ENCODE peak calls at places on chromosomes 5 and 9, in ten cellular contexts. One of them, this sample, is unnamed.

GRCh38 chr9:14313951-14314423 is at the start of gene NFIB:
- DNase-seq in BJ: no peak
- DNase-seq in AG04450: no peak
- DNase-seq in neural progenitor cell: peak
- DNase-seq in SIG-M5: no peak
- DNase-seq in effector CD8-positive, alpha-beta T cell: no peak
- DNase-seq in progenitor cell of endocrine pancreas: peak
- DNase-seq in endodermal cell: no peak
- DNase-seq in mesendoderm: peak
- DNase-seq in epithelial cell of esophagus: peak
- DNase-seq in this sample: peak

GRCh38 chr9:97563458-97564135 is 62.1 kb downstream of the TMOD1 start:
- DNase-seq in mesendoderm: no peak
- DNase-seq in AG04450: no peak
- DNase-seq in BJ: no peak
- DNase-seq in SIG-M5: no peak
- DNase-seq in progenitor cell of endocrine pancreas: no peak
- DNase-seq in effector CD8-positive, alpha-beta T cell: no peak
- DNase-seq in epithelial cell of esophagus: no peak
- DNase-seq in neural progenitor cell: no peak
- DNase-seq in endodermal cell: no peak
- DNase-seq in this sample: no peak

GRCh38 chr9:34334337-34334824 is 5.0 kb downstream of the NUDT2 start:
- DNase-seq in AG04450: no peak
- DNase-seq in endodermal cell: peak
- DNase-seq in progenitor cell of endocrine pancreas: no peak
- DNase-seq in neural progenitor cell: peak
- DNase-seq in epithelial cell of esophagus: no peak
- DNase-seq in effector CD8-positive, alpha-beta T cell: no peak
- DNase-seq in mesendoderm: peak
- DNase-seq in BJ: no peak
- DNase-seq in SIG-M5: no peak
- DNase-seq in this sample: no peak

GRCh38 chr9:130902204-130903185 is 5.9 kb upstream of the QRFP start:
- DNase-seq in BJ: no peak
- DNase-seq in SIG-M5: no peak
- DNase-seq in epithelial cell of esophagus: no peak
- DNase-seq in AG04450: no peak
- DNase-seq in effector CD8-positive, alpha-beta T cell: no peak
- DNase-seq in neural progenitor cell: no peak
- DNase-seq in progenitor cell of endocrine pancreas: no peak
- DNase-seq in mesendoderm: no peak
- DNase-seq in endodermal cell: no peak
- DNase-seq in this sample: no peak

GRCh38 chr9:79812507-79813261 is 240.9 kb downstream of the TLE4 start:
- DNase-seq in AG04450: no peak
- DNase-seq in effector CD8-positive, alpha-beta T cell: no peak
- DNase-seq in mesendoderm: no peak
- DNase-seq in neural progenitor cell: no peak
- DNase-seq in SIG-M5: no peak
- DNase-seq in epithelial cell of esophagus: no peak
- DNase-seq in progenitor cell of endocrine pancreas: no peak
- DNase-seq in BJ: no peak
- DNase-seq in endodermal cell: no peak
- DNase-seq in this sample: no peak

GRCh38 chr9:76944011-76944410 is 38.1 kb upstream of the PRUNE2 start:
- DNase-seq in progenitor cell of endocrine pancreas: no peak
- DNase-seq in effector CD8-positive, alpha-beta T cell: no peak
- DNase-seq in AG04450: no peak
- DNase-seq in epithelial cell of esophagus: no peak
- DNase-seq in endodermal cell: no peak
- DNase-seq in mesendoderm: no peak
- DNase-seq in SIG-M5: no peak
- DNase-seq in BJ: no peak
- DNase-seq in neural progenitor cell: no peak
- DNase-seq in this sample: no peak

GRCh38 chr5:96821260-96821916 is 13.6 kb upstream of the ERAP1 start:
- DNase-seq in endodermal cell: peak
- DNase-seq in BJ: no peak
- DNase-seq in AG04450: no peak
- DNase-seq in neural progenitor cell: no peak
- DNase-seq in progenitor cell of endocrine pancreas: no peak
- DNase-seq in mesendoderm: peak
- DNase-seq in epithelial cell of esophagus: no peak
- DNase-seq in SIG-M5: no peak
- DNase-seq in effector CD8-positive, alpha-beta T cell: no peak
- DNase-seq in this sample: no peak

GRCh38 chr5:94174748-94175411 is 433.5 kb upstream of the POU5F2 start:
- DNase-seq in AG04450: peak
- DNase-seq in epithelial cell of esophagus: peak
- DNase-seq in neural progenitor cell: no peak
- DNase-seq in mesendoderm: peak
- DNase-seq in endodermal cell: no peak
- DNase-seq in effector CD8-positive, alpha-beta T cell: no peak
- DNase-seq in progenitor cell of endocrine pancreas: no peak
- DNase-seq in SIG-M5: no peak
- DNase-seq in BJ: no peak
- DNase-seq in this sample: no peak

GRCh38 chr5:167152561-167152960 is 1138.9 kb upstream of the WWC1 start:
- DNase-seq in effector CD8-positive, alpha-beta T cell: no peak
- DNase-seq in AG04450: no peak
- DNase-seq in mesendoderm: no peak
- DNase-seq in BJ: no peak
- DNase-seq in neural progenitor cell: no peak
- DNase-seq in progenitor cell of endocrine pancreas: no peak
- DNase-seq in epithelial cell of esophagus: peak
- DNase-seq in SIG-M5: no peak
- DNase-seq in endodermal cell: no peak
- DNase-seq in this sample: no peak

GRCh38 chr5:96384353-96384752 is 48.7 kb downstream of the PCSK1 start:
- DNase-seq in mesendoderm: peak
- DNase-seq in neural progenitor cell: no peak
- DNase-seq in AG04450: no peak
- DNase-seq in SIG-M5: no peak
- DNase-seq in epithelial cell of esophagus: peak
- DNase-seq in BJ: peak
- DNase-seq in endodermal cell: no peak
- DNase-seq in effector CD8-positive, alpha-beta T cell: no peak
- DNase-seq in progenitor cell of endocrine pancreas: no peak
- DNase-seq in this sample: no peak

GRCh38 chr5:55063899-55064298 is 38.5 kb upstream of the GZMA start:
- DNase-seq in mesendoderm: no peak
- DNase-seq in BJ: no peak
- DNase-seq in epithelial cell of esophagus: no peak
- DNase-seq in endodermal cell: no peak
- DNase-seq in progenitor cell of endocrine pancreas: no peak
- DNase-seq in effector CD8-positive, alpha-beta T cell: no peak
- DNase-seq in SIG-M5: no peak
- DNase-seq in AG04450: no peak
- DNase-seq in neural progenitor cell: no peak
- DNase-seq in this sample: no peak

GRCh38 chr5:66356011-66356565 is 212.0 kb downstream of the SREK1 start:
- DNase-seq in effector CD8-positive, alpha-beta T cell: no peak
- DNase-seq in neural progenitor cell: no peak
- DNase-seq in mesendoderm: no peak
- DNase-seq in endodermal cell: no peak
- DNase-seq in epithelial cell of esophagus: peak
- DNase-seq in SIG-M5: no peak
- DNase-seq in progenitor cell of endocrine pancreas: no peak
- DNase-seq in BJ: no peak
- DNase-seq in AG04450: no peak
- DNase-seq in this sample: no peak

GRCh38 chr5:89128097-89128496 is 245.1 kb upstream of the MEF2C start:
- DNase-seq in BJ: no peak
- DNase-seq in effector CD8-positive, alpha-beta T cell: no peak
- DNase-seq in mesendoderm: peak
- DNase-seq in SIG-M5: no peak
- DNase-seq in neural progenitor cell: no peak
- DNase-seq in endodermal cell: no peak
- DNase-seq in progenitor cell of endocrine pancreas: no peak
- DNase-seq in epithelial cell of esophagus: peak
- DNase-seq in AG04450: no peak
- DNase-seq in this sample: peak

GRCh38 chr9:5499889-5500398 is 10.4 kb upstream of the PDCD1LG2 start:
- DNase-seq in progenitor cell of endocrine pancreas: no peak
- DNase-seq in mesendoderm: no peak
- DNase-seq in SIG-M5: no peak
- DNase-seq in BJ: no peak
- DNase-seq in effector CD8-positive, alpha-beta T cell: no peak
- DNase-seq in AG04450: no peak
- DNase-seq in epithelial cell of esophagus: peak
- DNase-seq in endodermal cell: no peak
- DNase-seq in neural progenitor cell: no peak
- DNase-seq in this sample: no peak

GRCh38 chr5:141681695-141682641 is at the start of gene ARAP3:
- DNase-seq in endodermal cell: peak
- DNase-seq in progenitor cell of endocrine pancreas: peak
- DNase-seq in AG04450: peak
- DNase-seq in effector CD8-positive, alpha-beta T cell: peak
- DNase-seq in BJ: peak
- DNase-seq in neural progenitor cell: peak
- DNase-seq in epithelial cell of esophagus: peak
- DNase-seq in mesendoderm: peak
- DNase-seq in SIG-M5: no peak
- DNase-seq in this sample: peak